ENCODE peak calls at places on chromosomes 11 and 22, in seven cellular contexts. One of them, this sample, is unnamed.

GRCh38 chr11:107598225-107599139 is 7.5 kb downstream of the ELMOD1 start:
- DNase-seq in GM12878: no peak
- DNase-seq in H1: no peak
- DNase-seq in K562: no peak
- DNase-seq in HCT116: peak
- DNase-seq in SK-N-SH: peak
- DNase-seq in HepG2: no peak
- DNase-seq in this sample: peak

GRCh38 chr11:93020248-93021088 is 51.0 kb downstream of the MTNR1B start:
- DNase-seq in K562: no peak
- DNase-seq in HCT116: no peak
- DNase-seq in GM12878: no peak
- DNase-seq in H1: no peak
- DNase-seq in SK-N-SH: no peak
- DNase-seq in HepG2: no peak
- DNase-seq in this sample: no peak

GRCh38 chr22:33984741-33985287 is 64.5 kb upstream of the LARGE1 start:
- DNase-seq in K562: no peak
- DNase-seq in HCT116: no peak
- DNase-seq in HepG2: no peak
- DNase-seq in GM12878: no peak
- DNase-seq in H1: no peak
- DNase-seq in SK-N-SH: no peak
- DNase-seq in this sample: no peak

GRCh38 chr11:59787816-59788215 is 22.8 kb downstream of the MRPL16 start:
- DNase-seq in K562: no peak
- DNase-seq in HepG2: no peak
- DNase-seq in HCT116: no peak
- DNase-seq in SK-N-SH: no peak
- DNase-seq in GM12878: no peak
- DNase-seq in H1: no peak
- DNase-seq in this sample: no peak

GRCh38 chr11:1823376-1824220 is 11.2 kb upstream of the SYT8 start:
- DNase-seq in K562: no peak
- DNase-seq in SK-N-SH: no peak
- DNase-seq in GM12878: no peak
- DNase-seq in HepG2: no peak
- DNase-seq in H1: no peak
- DNase-seq in HCT116: no peak
- DNase-seq in this sample: no peak

GRCh38 chr22:23180893-23181762 is 819 bp downstream of the BCR start:
- DNase-seq in K562: peak
- DNase-seq in SK-N-SH: peak
- DNase-seq in HepG2: no peak
- DNase-seq in GM12878: no peak
- DNase-seq in HCT116: no peak
- DNase-seq in H1: no peak
- DNase-seq in this sample: no peak

GRCh38 chr11:68012843-68013610 is 2.9 kb downstream of the ALDH3B1 start:
- DNase-seq in GM12878: no peak
- DNase-seq in SK-N-SH: no peak
- DNase-seq in HepG2: peak
- DNase-seq in HCT116: peak
- DNase-seq in H1: no peak
- DNase-seq in K562: no peak
- DNase-seq in this sample: peak

GRCh38 chr11:31640611-31641010 is 131.0 kb downstream of the ELP4 start:
- DNase-seq in H1: no peak
- DNase-seq in SK-N-SH: no peak
- DNase-seq in K562: no peak
- DNase-seq in HCT116: no peak
- DNase-seq in HepG2: no peak
- DNase-seq in GM12878: no peak
- DNase-seq in this sample: peak

GRCh38 chr22:16955678-16956210 is 52.3 kb downstream of the GAB4 start:
- DNase-seq in SK-N-SH: no peak
- DNase-seq in H1: no peak
- DNase-seq in K562: no peak
- DNase-seq in HepG2: no peak
- DNase-seq in GM12878: no peak
- DNase-seq in HCT116: no peak
- DNase-seq in this sample: no peak

GRCh38 chr11:8047382-8047781 is 33.6 kb upstream of the TUB start:
- DNase-seq in K562: no peak
- DNase-seq in SK-N-SH: no peak
- DNase-seq in GM12878: no peak
- DNase-seq in HCT116: no peak
- DNase-seq in HepG2: no peak
- DNase-seq in H1: no peak
- DNase-seq in this sample: no peak

GRCh38 chr11:131737357-131737756 is 366.9 kb downstream of the NTM start:
- DNase-seq in H1: no peak
- DNase-seq in GM12878: no peak
- DNase-seq in SK-N-SH: no peak
- DNase-seq in HCT116: no peak
- DNase-seq in HepG2: no peak
- DNase-seq in K562: no peak
- DNase-seq in this sample: no peak

GRCh38 chr11:110065189-110065588 is 28.0 kb upstream of the ZC3H12C start:
- DNase-seq in HCT116: no peak
- DNase-seq in H1: no peak
- DNase-seq in K562: no peak
- DNase-seq in SK-N-SH: no peak
- DNase-seq in GM12878: no peak
- DNase-seq in HepG2: no peak
- DNase-seq in this sample: no peak

GRCh38 chr11:64419818-64420485 is 61.0 kb downstream of the RPS6KA4 start:
- DNase-seq in GM12878: no peak
- DNase-seq in HepG2: no peak
- DNase-seq in SK-N-SH: no peak
- DNase-seq in HCT116: no peak
- DNase-seq in H1: no peak
- DNase-seq in K562: no peak
- DNase-seq in this sample: peak

GRCh38 chr22:44371741-44372525 is 59.2 kb upstream of the SHISAL1 start:
- DNase-seq in H1: no peak
- DNase-seq in HepG2: no peak
- DNase-seq in HCT116: no peak
- DNase-seq in K562: no peak
- DNase-seq in GM12878: no peak
- DNase-seq in SK-N-SH: no peak
- DNase-seq in this sample: no peak

GRCh38 chr22:40603088-40603605 is 33.4 kb downstream of the MRTFA start:
- DNase-seq in HCT116: no peak
- DNase-seq in GM12878: no peak
- DNase-seq in HepG2: no peak
- DNase-seq in SK-N-SH: no peak
- DNase-seq in K562: no peak
- DNase-seq in H1: no peak
- DNase-seq in this sample: no peak

GRCh38 chr11:6096417-6096816 is 11.1 kb upstream of the OR56B4 start:
- DNase-seq in HCT116: no peak
- DNase-seq in HepG2: no peak
- DNase-seq in GM12878: no peak
- DNase-seq in H1: no peak
- DNase-seq in SK-N-SH: no peak
- DNase-seq in K562: no peak
- DNase-seq in this sample: no peak

GRCh38 chr11:112776834-112777793 is 184.1 kb upstream of the NCAM1 start:
- DNase-seq in K562: peak
- DNase-seq in GM12878: no peak
- DNase-seq in H1: no peak
- DNase-seq in HCT116: no peak
- DNase-seq in SK-N-SH: peak
- DNase-seq in HepG2: no peak
- DNase-seq in this sample: no peak

GRCh38 chr11:48123934-48124755 is 92.5 kb upstream of the OR4B1 start:
- DNase-seq in SK-N-SH: no peak
- DNase-seq in HepG2: no peak
- DNase-seq in K562: no peak
- DNase-seq in H1: no peak
- DNase-seq in HCT116: no peak
- DNase-seq in GM12878: no peak
- DNase-seq in this sample: no peak

GRCh38 chr11:21817677-21818076 is 375.2 kb upstream of the ANO5 start:
- DNase-seq in GM12878: no peak
- DNase-seq in K562: no peak
- DNase-seq in SK-N-SH: no peak
- DNase-seq in HCT116: no peak
- DNase-seq in HepG2: no peak
- DNase-seq in H1: no peak
- DNase-seq in this sample: no peak

GRCh38 chr11:83571301-83571700 is 285.1 kb upstream of the CCDC90B start:
- DNase-seq in GM12878: no peak
- DNase-seq in HepG2: no peak
- DNase-seq in HCT116: no peak
- DNase-seq in SK-N-SH: no peak
- DNase-seq in H1: no peak
- DNase-seq in K562: no peak
- DNase-seq in this sample: no peak

GRCh38 chr11:76408171-76408965 is 27.2 kb downstream of the GVQW3 start:
- DNase-seq in HCT116: no peak
- DNase-seq in K562: no peak
- DNase-seq in H1: no peak
- DNase-seq in HepG2: no peak
- DNase-seq in GM12878: no peak
- DNase-seq in SK-N-SH: peak
- DNase-seq in this sample: no peak

GRCh38 chr11:33542921-33543320 is 157.7 kb downstream of the C11orf91 start:
- DNase-seq in SK-N-SH: peak
- DNase-seq in H1: peak
- DNase-seq in K562: peak
- DNase-seq in HepG2: peak
- DNase-seq in GM12878: no peak
- DNase-seq in HCT116: peak
- DNase-seq in this sample: peak

GRCh38 chr11:2772544-2773031 is 72.8 kb upstream of the KCNQ1OT1 start:
- DNase-seq in SK-N-SH: no peak
- DNase-seq in GM12878: no peak
- DNase-seq in H1: no peak
- DNase-seq in HepG2: no peak
- DNase-seq in HCT116: peak
- DNase-seq in K562: no peak
- DNase-seq in this sample: no peak

DNA sequence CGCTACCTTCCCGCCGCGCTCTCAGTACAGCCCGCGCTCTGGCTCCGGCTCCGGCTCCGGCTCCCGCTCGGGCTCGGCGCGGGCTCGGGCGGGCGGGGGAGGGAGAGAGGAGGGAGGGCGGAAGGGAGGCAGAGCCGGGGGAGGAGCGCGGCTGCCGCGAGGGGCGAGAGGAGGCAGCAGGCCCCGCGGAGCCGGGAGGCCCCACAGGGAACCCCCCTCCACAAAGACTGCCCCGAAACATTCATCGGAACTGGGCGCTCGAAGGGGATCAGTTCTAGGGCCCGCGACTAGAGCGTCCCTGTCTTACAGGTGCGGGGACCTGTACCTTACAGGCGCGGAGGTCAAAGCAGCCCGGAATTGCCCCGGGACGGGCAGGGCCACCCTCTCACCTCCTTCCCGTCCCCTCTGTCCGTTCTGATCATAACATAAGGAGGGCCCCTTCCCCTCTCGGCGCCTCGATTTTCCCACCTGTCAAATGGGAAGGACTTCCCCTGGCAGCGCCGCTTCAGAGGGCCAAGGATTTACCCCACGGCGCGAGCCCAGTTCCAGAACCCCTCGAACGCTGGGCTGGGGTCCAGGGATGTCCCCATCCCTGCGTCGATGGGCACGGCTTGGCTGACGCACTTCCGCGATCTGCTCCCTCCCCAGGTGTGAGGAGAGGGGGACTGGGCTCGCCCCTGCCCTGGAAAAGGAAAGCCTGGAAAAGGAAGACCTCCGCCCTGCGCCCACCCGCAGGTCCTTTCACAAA is at the start of gene SHISA8:
- DNase-seq in GM12878: no peak
- DNase-seq in HepG2: no peak
- DNase-seq in K562: no peak
- DNase-seq in H1: no peak
- DNase-seq in HCT116: no peak
- DNase-seq in SK-N-SH: peak
- DNase-seq in this sample: peak
- TF ChIP-seq JUND in GM12878: no peak
- TF ChIP-seq JUND in HepG2: no peak
- TF ChIP-seq JUND in K562: no peak
- TF ChIP-seq JUND in H1: no peak
- TF ChIP-seq JUND in HCT116: no peak
- TF ChIP-seq JUND in SK-N-SH: no peak
- TF ChIP-seq JUND in this sample: no peak

GRCh38 chr11:72682238-72682872 is 8.1 kb upstream of the PDE2A start:
- DNase-seq in HCT116: no peak
- DNase-seq in H1: no peak
- DNase-seq in HepG2: no peak
- DNase-seq in GM12878: no peak
- DNase-seq in SK-N-SH: no peak
- DNase-seq in K562: no peak
- DNase-seq in this sample: no peak
- TF ChIP-seq JUND in HCT116: no peak
- TF ChIP-seq JUND in H1: no peak
- TF ChIP-seq JUND in HepG2: no peak
- TF ChIP-seq JUND in GM12878: no peak
- TF ChIP-seq JUND in SK-N-SH: no peak
- TF ChIP-seq JUND in K562: no peak
- TF ChIP-seq JUND in this sample: no peak

DNA sequence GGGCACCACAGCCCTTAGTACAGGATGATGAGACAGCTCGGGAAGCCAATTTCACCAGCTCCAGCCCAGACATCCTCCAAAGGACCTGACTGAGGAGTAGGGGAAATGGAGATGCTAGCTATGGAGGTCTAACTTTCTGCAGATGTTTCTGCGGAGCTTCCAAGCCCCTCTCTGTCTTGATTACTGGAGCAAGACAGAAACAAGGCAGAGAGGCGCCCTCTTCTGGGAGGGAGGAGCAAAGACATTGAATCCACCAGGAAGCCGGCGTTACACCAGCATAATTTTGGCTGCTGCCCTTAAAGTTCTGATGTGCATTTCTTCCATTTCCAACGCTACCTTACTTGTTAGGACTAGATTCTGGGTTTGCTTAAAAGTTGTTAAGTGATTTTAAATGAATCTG is 107.3 kb upstream of the HSD17B12 start:
- DNase-seq in H1: no peak
- DNase-seq in HepG2: peak
- DNase-seq in SK-N-SH: peak
- DNase-seq in K562: peak
- DNase-seq in GM12878: no peak
- DNase-seq in HCT116: peak
- DNase-seq in this sample: peak
- TF ChIP-seq JUND in H1: no peak
- TF ChIP-seq JUND in HepG2: no peak
- TF ChIP-seq JUND in SK-N-SH: no peak
- TF ChIP-seq JUND in K562: no peak
- TF ChIP-seq JUND in GM12878: no peak
- TF ChIP-seq JUND in HCT116: no peak
- TF ChIP-seq JUND in this sample: no peak

DNA sequence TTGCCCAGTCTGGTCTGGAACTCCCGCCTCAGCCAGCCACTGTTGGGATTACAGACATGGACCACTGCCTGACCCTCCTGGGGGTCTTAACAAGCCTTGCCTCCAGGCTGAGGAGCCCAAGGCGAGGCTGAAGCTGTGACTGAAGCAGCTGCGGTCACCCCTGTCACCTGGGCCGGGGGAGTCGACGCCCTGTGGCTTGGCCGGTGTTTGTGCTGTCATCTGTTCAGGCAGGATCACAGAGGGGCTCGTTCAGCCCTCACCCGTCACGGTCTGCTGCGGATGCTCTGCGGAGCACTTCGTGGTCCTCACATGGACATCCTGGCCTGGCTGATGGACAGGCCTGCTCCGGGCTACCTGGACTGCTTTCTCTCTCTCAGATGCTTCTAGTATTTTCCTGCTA is 23.8 kb downstream of the TRMU start:
- DNase-seq in H1: no peak
- DNase-seq in HCT116: no peak
- DNase-seq in K562: no peak
- DNase-seq in SK-N-SH: no peak
- DNase-seq in HepG2: no peak
- DNase-seq in GM12878: no peak
- DNase-seq in this sample: no peak
- TF ChIP-seq JUND in H1: no peak
- TF ChIP-seq JUND in HCT116: no peak
- TF ChIP-seq JUND in K562: no peak
- TF ChIP-seq JUND in SK-N-SH: no peak
- TF ChIP-seq JUND in HepG2: no peak
- TF ChIP-seq JUND in GM12878: no peak
- TF ChIP-seq JUND in this sample: no peak

This sample was measured in T47D.